ENCODE peak calls at places on chromosomes 12 and 14, in five cellular contexts. H is HL-60; O is CD8-positive, alpha-beta T cell; U is PC-3; D is cardiac fibroblast. L is an unnamed sample.

GRCh38 chr14:104735830-104736642 is 12.0 kb downstream of the ADSS1 start:
- DNase-seq in D (peak), O (no peak), H (no peak), U (no peak), L (no peak)

GRCh38 chr14:101564819-101565698 is 3.8 kb downstream of the DIO3 start:
- DNase-seq in O (no peak), H (no peak), U (no peak), D (no peak), L (no peak)

GRCh38 chr12:109950625-109951024 is 45.5 kb downstream of the GIT2 start:
- DNase-seq in O (no peak), U (no peak), H (no peak), D (no peak), L (no peak)

GRCh38 chr14:101845896-101846295 is 84.4 kb downstream of the PPP2R5C start:
- DNase-seq in H (no peak), O (no peak), D (no peak), U (no peak), L (no peak)

GRCh38 chr12:89351489-89352241 is 636 bp downstream of the DUSP6 start:
- DNase-seq in D (no peak), O (peak), H (no peak), U (no peak), L (no peak)

GRCh38 chr14:63761356-63762117 is 33.7 kb upstream of the SGPP1 start:
- DNase-seq in O (no peak), U (no peak), H (peak), D (no peak), L (no peak)

GRCh38 chr14:98070521-98070920 is 1201.5 kb downstream of the BCL11B start:
- DNase-seq in O (no peak), U (no peak), H (no peak), D (no peak), L (no peak)

GRCh38 chr12:3725267-3726115 is 27.4 kb downstream of the CRACR2A start:
- DNase-seq in U (no peak), O (no peak), D (peak), H (no peak), L (no peak)

GRCh38 chr12:49827351-49828099 is 688 bp downstream of the NCKAP5L start:
- DNase-seq in U (peak), D (peak), H (peak), O (peak), L (peak)

GRCh38 chr12:109582636-109583035 is 9.0 kb downstream of the MVK start:
- DNase-seq in D (no peak), H (no peak), O (no peak), U (peak), L (peak)

GRCh38 chr12:119659289-119659897 is 8.5 kb upstream of the PRKAB1 start:
- DNase-seq in O (no peak), D (peak), H (peak), U (peak), L (peak)

GRCh38 chr14:60510976-60511599 is 2.1 kb downstream of the SIX6 start:
- DNase-seq in D (no peak), U (no peak), O (no peak), H (no peak), L (no peak)

GRCh38 chr14:73721101-73721821 is 7.1 kb upstream of the PNMA1 start:
- DNase-seq in D (no peak), U (peak), O (no peak), H (no peak), L (no peak)

GRCh38 chr12:46214668-46215429 is 54.0 kb downstream of the SLC38A1 start:
- DNase-seq in D (no peak), O (peak), U (no peak), H (peak), L (no peak)

GRCh38 chr12:16329594-16329993 is 17.9 kb upstream of the MGST1 start:
- DNase-seq in O (no peak), U (peak), D (no peak), H (no peak), L (no peak)

GRCh38 chr14:89269404-89269803 is 147.6 kb downstream of the FOXN3 start:
- DNase-seq in H (no peak), O (no peak), U (no peak), D (no peak), L (no peak)

GRCh38 chr12:27068863-27069262 is 13.5 kb downstream of the C12orf71 start:
- DNase-seq in H (no peak), O (no peak), D (no peak), U (no peak), L (no peak)

GRCh38 chr12:78085562-78086182 is 255.0 kb downstream of the NAV3 start:
- DNase-seq in D (peak), U (peak), O (no peak), H (no peak), L (no peak)

GRCh38 chr12:19139795-19140194 is 10.3 kb downstream of the PLEKHA5 start:
- DNase-seq in O (no peak), H (no peak), U (no peak), D (no peak), L (no peak)

GRCh38 chr14:77199590-77199989 is 18.0 kb downstream of the TMEM63C start:
- DNase-seq in U (no peak), D (no peak), O (no peak), H (no peak), L (no peak)

GRCh38 chr14:74459981-74460380 is 33.1 kb downstream of the NPC2 start:
- DNase-seq in O (no peak), H (no peak), U (no peak), D (no peak), L (no peak)

GRCh38 chr14:23729720-23730387 is 93.7 kb downstream of the DHRS2 start:
- DNase-seq in D (no peak), H (no peak), U (no peak), O (no peak), L (no peak)

GRCh38 chr14:95314609-95315008 is 5.1 kb downstream of the CLMN start:
- DNase-seq in U (peak), D (peak), H (peak), O (no peak), L (no peak)

GRCh38 chr12:132219323-132219722 is 75.1 kb downstream of the NOC4L start:
- DNase-seq in O (no peak), D (no peak), H (no peak), U (no peak), L (no peak)

GRCh38 chr14:93045211-93045674 is 70.5 kb downstream of the ITPK1 start:
- DNase-seq in O (no peak), U (no peak), D (no peak), H (no peak), L (no peak)

GRCh38 chr14:20782280-20782890 is 1.3 kb downstream of the RNASE6 start:
- DNase-seq in D (no peak), H (peak), U (peak), O (no peak), L (no peak)

GRCh38 chr12:28191690-28192089 is 1.4 kb downstream of the CCDC91 start:
- DNase-seq in U (no peak), H (no peak), O (peak), D (peak), L (no peak)

GRCh38 chr12:67220065-67220464 is 49.1 kb upstream of the CAND1 start:
- DNase-seq in U (peak), H (no peak), O (no peak), D (peak), L (peak)

GRCh38 chr12:132190012-132190755 is 45.9 kb downstream of the NOC4L start:
- DNase-seq in H (no peak), D (no peak), U (no peak), O (peak), L (no peak)

GRCh38 chr12:124548854-124549378 is 18.5 kb downstream of the NCOR2 start:
- DNase-seq in U (no peak), O (no peak), H (peak), D (peak), L (no peak)

DNA sequence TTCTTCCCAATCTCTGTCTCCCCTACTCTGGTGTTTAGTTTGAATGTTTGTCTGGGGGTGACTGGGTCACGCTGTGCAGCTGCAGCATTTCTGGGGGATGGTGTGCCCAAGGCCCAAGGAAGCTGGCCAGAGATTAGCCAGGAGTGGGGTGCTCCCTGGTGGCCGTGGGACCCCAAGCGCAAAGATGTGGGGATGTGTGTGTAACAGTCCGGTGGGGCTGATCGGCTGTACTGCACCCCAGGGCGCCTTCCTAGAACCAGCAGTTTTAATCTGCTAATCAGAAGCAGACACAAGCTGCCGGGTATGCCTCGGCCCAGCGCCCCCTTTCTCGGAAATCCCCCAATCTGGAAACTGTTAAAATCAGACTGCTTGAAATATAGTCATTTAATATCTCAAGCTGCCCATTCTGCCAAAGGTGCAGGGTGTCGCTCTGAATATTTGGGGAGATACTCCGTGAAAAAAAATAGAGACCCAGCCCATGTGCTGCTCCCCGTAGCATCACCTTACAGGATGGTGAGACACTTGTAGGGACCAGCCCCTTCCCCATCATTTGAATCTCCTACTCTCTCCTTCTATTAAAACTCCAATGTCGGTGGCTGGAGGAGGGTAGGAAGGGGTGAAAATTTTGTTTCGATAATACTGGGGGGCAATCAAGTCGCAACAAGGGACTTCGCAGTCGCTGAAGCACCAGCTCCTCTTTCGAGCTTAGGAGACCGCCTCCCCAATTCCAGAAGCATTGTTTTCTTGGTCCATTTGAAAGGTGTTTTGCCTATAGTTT is 4.3 kb downstream of the HOXC9 start:
- DNase-seq in O (no peak), D (no peak), H (no peak), U (no peak), L (no peak)
- H3K4me3 ChIP-seq in O (no peak), D (no peak), H (no peak), U (no peak), L (no peak)

GRCh38 chr12:6826125-6826733 is 2.0 kb upstream of the P3H3 start:
- DNase-seq in H (no peak), U (no peak), O (no peak), D (no peak), L (no peak)

GRCh38 chr12:6824085-6824800 is 2.6 kb downstream of the GPR162 start:
- DNase-seq in O (no peak), U (no peak), D (no peak), H (no peak), L (no peak)

GRCh38 chr12:6824962-6825381 is 3.2 kb upstream of the P3H3 start:
- DNase-seq in D (peak), H (no peak), U (peak), O (no peak), L (no peak)

GRCh38 chr12:6826734-6827436 is 1.3 kb upstream of the P3H3 start:
- DNase-seq in U (no peak), H (no peak), O (no peak), D (no peak), L (no peak)

DNA sequence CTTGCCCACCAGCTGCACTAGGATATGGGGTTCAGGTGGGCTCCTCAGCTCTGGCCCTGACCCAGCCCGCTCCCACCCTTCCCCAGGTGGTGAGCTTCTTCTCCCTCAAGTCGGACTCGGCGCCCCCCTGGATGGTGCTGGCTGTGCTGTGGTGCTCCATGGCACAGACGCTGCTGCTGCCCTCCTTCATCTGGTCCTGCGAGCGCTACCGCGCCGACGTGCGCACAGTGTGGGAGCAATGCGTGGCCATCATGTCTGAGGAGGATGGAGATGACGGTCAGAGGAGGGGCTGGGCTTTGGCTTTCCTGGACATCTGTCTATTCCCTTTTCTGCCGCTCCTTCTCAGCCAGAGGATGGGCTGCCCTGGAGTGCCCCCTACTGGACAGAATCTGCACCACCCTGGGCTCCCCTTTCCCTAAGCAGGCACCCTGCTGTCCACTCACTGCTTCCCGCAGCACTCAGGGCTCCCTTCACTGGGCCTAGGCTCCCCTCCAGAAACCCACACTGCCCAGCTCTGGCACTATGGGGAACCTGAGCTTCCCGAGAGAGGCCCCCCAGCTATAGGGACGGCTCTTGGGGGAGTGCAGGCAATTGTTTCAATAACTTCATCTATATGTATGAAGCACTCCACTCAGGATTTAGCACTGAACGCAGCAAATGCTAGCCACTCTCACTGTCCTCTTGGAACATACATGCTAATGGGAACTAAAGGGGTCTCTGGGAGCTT is 2.6 kb upstream of the P3H3 start:
- DNase-seq in U (peak), D (peak), H (peak), O (peak), L (peak)
- H3K4me3 ChIP-seq in U (peak), D (peak), H (no peak), O (no peak), L (no peak)

GRCh38 chr14:96961895-96962294 is 164.7 kb downstream of the VRK1 start:
- DNase-seq in O (no peak), H (no peak), D (no peak), U (no peak), L (no peak)
- H3K4me3 ChIP-seq in O (peak), H (no peak), D (no peak), U (no peak), L (no peak)

DNA sequence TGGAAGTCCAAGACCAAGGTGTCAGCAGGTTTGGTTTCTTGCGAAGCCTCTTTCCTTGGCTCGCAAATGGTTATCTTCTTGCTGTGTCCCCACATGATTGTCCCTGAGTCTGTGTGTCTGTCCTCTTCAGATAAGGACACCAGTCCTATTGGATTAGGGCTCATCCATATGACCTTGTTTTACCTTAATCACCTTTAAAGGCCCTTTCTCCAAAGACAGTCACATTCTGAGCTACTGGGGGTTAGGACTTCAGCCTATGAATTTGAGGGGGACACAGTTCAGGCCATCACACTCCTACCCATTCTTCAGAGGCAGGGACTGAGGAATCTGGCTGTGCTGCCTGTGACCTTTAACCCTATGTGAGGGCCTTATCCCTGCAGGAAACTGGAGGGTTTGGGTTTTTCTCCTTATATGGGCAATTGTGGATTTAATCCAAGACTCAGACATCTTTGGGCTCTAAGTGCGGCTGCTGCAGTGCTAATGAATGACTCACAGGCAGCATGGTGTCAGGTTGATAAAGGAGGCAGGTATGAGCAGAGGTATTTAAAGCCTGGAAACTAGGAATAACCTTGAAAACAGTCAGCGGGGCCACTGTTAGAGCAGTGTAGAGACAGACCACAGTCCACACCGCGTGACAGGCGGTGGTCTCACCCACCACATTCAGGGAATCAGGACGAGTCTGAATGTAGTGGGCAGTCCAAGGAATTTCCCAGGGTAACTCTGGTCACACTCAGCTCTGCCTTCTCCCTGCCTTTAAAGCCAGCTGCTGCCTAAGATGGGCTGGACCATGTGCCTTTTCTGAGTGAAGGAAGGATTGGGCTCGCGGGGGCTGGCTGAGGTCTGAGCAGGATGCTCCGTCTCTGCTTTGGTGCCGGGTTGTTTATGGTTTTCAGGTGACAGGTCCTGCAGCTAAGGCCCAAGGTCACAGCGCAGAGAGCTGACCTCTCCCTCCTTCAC is 10.3 kb downstream of the TPCN1 start:
- DNase-seq in D (no peak), H (no peak), U (no peak), O (no peak), L (peak)
- H3K4me3 ChIP-seq in D (no peak), H (no peak), U (no peak), O (no peak), L (no peak)

GRCh38 chr12:62259993-62260732 is at the start of gene USP15:
- DNase-seq in D (peak), H (peak), O (peak), U (peak), L (peak)

GRCh38 chr12:62260733-62261683 is 804 bp downstream of the USP15 start:
- DNase-seq in O (peak), H (peak), U (peak), D (peak), L (peak)

GRCh38 chr12:62259311-62259992 is 752 bp upstream of the USP15 start:
- DNase-seq in H (peak), O (peak), D (no peak), U (peak), L (no peak)

GRCh38 chr12:62263956-62264355 is 3.8 kb downstream of the USP15 start:
- DNase-seq in O (no peak), D (no peak), U (no peak), H (no peak), L (no peak)

GRCh38 chr12:62261876-62262275 is 1.7 kb downstream of the USP15 start:
- DNase-seq in O (no peak), D (no peak), H (no peak), U (no peak), L (no peak)
- H3K4me3 ChIP-seq in O (peak), D (peak), H (peak), U (peak), L (no peak)

GRCh38 chr12:9813821-9814798 is 13.2 kb upstream of the KLRF1 start:
- DNase-seq in U (peak), H (peak), D (peak), O (peak), L (peak)
- H3K4me3 ChIP-seq in U (no peak), H (peak), D (peak), O (peak), L (no peak)

DNA sequence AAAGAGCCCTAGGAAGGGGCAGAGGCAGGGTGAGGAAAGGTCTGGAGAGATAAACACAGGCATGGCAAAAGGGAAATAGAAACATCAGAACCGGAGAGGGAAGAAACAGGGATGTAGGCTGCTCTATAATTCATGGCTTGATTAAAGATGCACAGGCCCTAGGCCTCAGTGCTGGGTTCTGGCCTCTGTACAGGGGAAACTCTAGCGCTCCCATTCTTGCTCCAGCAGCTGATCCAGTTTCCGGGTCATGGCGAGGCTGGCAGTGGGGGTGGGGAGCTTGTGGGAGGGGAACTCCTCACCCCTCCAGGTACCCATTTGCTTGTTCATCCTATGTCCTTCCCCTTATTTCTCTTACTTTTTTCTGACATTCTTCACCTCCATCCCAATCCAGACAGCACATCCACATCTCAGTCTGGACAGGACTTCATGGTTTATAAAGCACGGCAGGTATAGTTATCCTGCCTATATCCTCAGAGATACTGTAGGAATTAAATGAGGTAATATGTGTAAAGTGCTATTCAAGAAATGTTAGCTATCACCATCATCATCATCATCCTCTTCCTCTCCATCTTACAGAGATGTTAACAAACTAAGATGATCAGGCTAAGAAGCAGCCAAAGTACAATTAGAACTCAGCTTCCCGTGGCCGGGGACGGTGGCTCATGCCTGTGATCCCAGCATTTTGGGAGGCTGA is 8.0 kb upstream of the GPR84 start:
- DNase-seq in O (no peak), D (peak), U (no peak), H (no peak), L (no peak)
- H3K4me3 ChIP-seq in O (no peak), D (no peak), U (no peak), H (no peak), L (no peak)

L was measured in Caco-2.